ENCODE peak calls at places on chromosomes 12 and 14, in ten cellular contexts. X is NCI-H524 treated with DMSO at 0.1 percent for 48 hours; G is T-helper 2 cell; R is caudate nucleus; F is hypothalamus; P is body of pancreas; I is activated CD4-positive, alpha-beta memory T cell treated with anti-CD3 and anti-CD28 coated beads, Interleukin-2, amount 10 ng/mL, durations not matched to agents 7 days and 5 days; O is HTR-8/SVneo; N is DMS53; L is keratinocyte. K is an unnamed sample.

GRCh38 chr14:74867673-74868072 is 8.3 kb downstream of the PROX2 start:
- DNase-seq in X (no peak), R (no peak), N (no peak), F (peak), O (no peak), L (no peak), P (no peak), G (peak), I (peak), K (peak)

GRCh38 chr12:84056-84455 is 17.5 kb downstream of the IQSEC3 start:
- DNase-seq in P (no peak), R (no peak), L (no peak), X (no peak), I (no peak), O (no peak), F (no peak), N (no peak), G (no peak), K (no peak)

GRCh38 chr14:95204705-95205104 is 47.4 kb upstream of the DICER1 start:
- DNase-seq in R (no peak), L (no peak), I (no peak), N (no peak), X (no peak), P (no peak), F (no peak), O (no peak), G (no peak), K (no peak)

GRCh38 chr12:89157413-89157812 is 194.9 kb downstream of the DUSP6 start:
- DNase-seq in L (no peak), X (no peak), N (peak), R (no peak), G (no peak), I (no peak), O (no peak), F (no peak), P (no peak), K (no peak)

GRCh38 chr14:88630565-88630964 is 67.7 kb downstream of the ZC3H14 start:
- DNase-seq in G (no peak), F (no peak), R (no peak), L (no peak), O (no peak), I (no peak), N (peak), X (no peak), P (no peak), K (peak)

GRCh38 chr14:34583525-34583924 is 44.0 kb upstream of the EAPP start:
- DNase-seq in F (no peak), I (no peak), X (no peak), G (no peak), L (no peak), N (no peak), P (no peak), R (no peak), O (no peak), K (no peak)

GRCh38 chr12:52715416-52715815 is 12.1 kb upstream of the KRT77 start:
- DNase-seq in R (no peak), L (no peak), N (peak), I (no peak), X (no peak), O (no peak), F (no peak), G (no peak), P (peak), K (no peak)

GRCh38 chr12:11705010-11705409 is 55.5 kb downstream of the ETV6 start:
- DNase-seq in I (no peak), F (no peak), P (peak), L (peak), O (no peak), R (no peak), G (no peak), N (no peak), X (no peak), K (peak)

GRCh38 chr14:66137076-66137475 is 349.1 kb upstream of the CCDC196 start:
- DNase-seq in O (no peak), R (no peak), N (no peak), P (no peak), G (no peak), L (no peak), I (no peak), F (no peak), X (no peak), K (no peak)

GRCh38 chr14:75864352-75864751 is 117.4 kb downstream of the TGFB3 start:
- DNase-seq in L (peak), P (no peak), X (no peak), N (no peak), F (no peak), O (peak), G (no peak), R (no peak), I (no peak), K (peak)

GRCh38 chr14:75986439-75986765 is 839 bp downstream of the IFT43 start:
- DNase-seq in P (no peak), X (no peak), R (no peak), O (no peak), I (no peak), N (no peak), L (no peak), G (no peak), F (no peak), K (no peak)

GRCh38 chr14:101622251-101623076 is 61.2 kb downstream of the DIO3 start:
- DNase-seq in G (no peak), F (no peak), N (no peak), O (no peak), I (no peak), X (no peak), P (no peak), L (no peak), R (no peak), K (no peak)

GRCh38 chr14:100862277-100862676 is 36.4 kb downstream of the MEG3 start:
- DNase-seq in P (no peak), I (no peak), X (no peak), R (no peak), L (no peak), G (no peak), O (no peak), F (no peak), N (no peak), K (peak)

GRCh38 chr12:47604474-47604873 is 101.4 kb downstream of the RPAP3 start:
- DNase-seq in N (no peak), P (no peak), G (no peak), O (no peak), F (no peak), R (no peak), L (no peak), I (no peak), X (no peak), K (peak)

GRCh38 chr12:4272976-4273650 is 449 bp upstream of the CCND2 start:
- DNase-seq in G (no peak), F (no peak), I (no peak), X (no peak), R (no peak), L (no peak), N (peak), P (no peak), O (no peak), K (no peak)

GRCh38 chr14:81464253-81465001 is 64.3 kb upstream of the STON2 start:
- DNase-seq in N (peak), L (no peak), R (peak), G (peak), O (peak), X (peak), I (peak), F (peak), P (peak), K (peak)